ENCODE peak calls at places on chromosomes 11 and 22, in four cellular contexts. K, G, U and O are unnamed samples.

GRCh38 chr11:35040221-35040942 is 98.6 kb upstream of the CD44 start:
- DNase-seq in K (no peak), G (peak), U (no peak), O (peak)

GRCh38 chr11:134181707-134182106 is 42.1 kb downstream of the NCAPD3 start:
- DNase-seq in K (no peak), G (peak), U (no peak), O (peak)

GRCh38 chr11:45664376-45665205 is 831 bp downstream of the CHST1 start:
- DNase-seq in K (peak), G (no peak), U (no peak), O (no peak)

GRCh38 chr22:20774882-20775281 is 969 bp downstream of the SERPIND1 start:
- DNase-seq in K (no peak), G (no peak), U (no peak), O (no peak)

GRCh38 chr11:75700940-75701339 is 16.7 kb upstream of the MOGAT2 start:
- DNase-seq in K (no peak), G (no peak), U (no peak), O (no peak)

GRCh38 chr22:19840955-19841640 is 13.6 kb downstream of the GNB1L start:
- DNase-seq in K (no peak), G (no peak), U (no peak), O (no peak)

GRCh38 chr22:36330655-36331305 is 57.0 kb downstream of the MYH9 start:
- DNase-seq in K (peak), G (no peak), U (no peak), O (no peak)

GRCh38 chr11:3340025-3340424 is 38.9 kb downstream of the ZNF195 start:
- DNase-seq in K (no peak), G (peak), U (no peak), O (peak)

GRCh38 chr11:69640995-69641581 is at the start of gene CCND1:
- DNase-seq in K (peak), G (peak), U (peak), O (peak)

GRCh38 chr22:43921361-43921760 is 2.2 kb upstream of the PNPLA3 start:
- DNase-seq in K (no peak), G (peak), U (no peak), O (peak)

GRCh38 chr11:5922749-5923426 is 19.2 kb upstream of the OR56A3 start:
- DNase-seq in K (no peak), G (peak), U (no peak), O (no peak)

GRCh38 chr22:37498289-37498909 is 12.2 kb upstream of the MFNG start:
- DNase-seq in K (no peak), G (no peak), U (peak), O (no peak)

GRCh38 chr11:15327786-15328231 is 213.1 kb downstream of the INSC start:
- DNase-seq in K (no peak), G (peak), U (peak), O (peak)

GRCh38 chr11:128341280-128341679 is 246.1 kb downstream of the ETS1 start:
- DNase-seq in K (no peak), G (no peak), U (no peak), O (no peak)

GRCh38 chr22:24104307-24105017 is 76.8 kb upstream of the SUSD2 start:
- DNase-seq in K (peak), G (no peak), U (peak), O (no peak)

GRCh38 chr11:94132152-94132558 is 3.5 kb downstream of the PANX1 start:
- DNase-seq in K (peak), G (peak), U (no peak), O (peak)

GRCh38 chr11:69327741-69328191 is 33.8 kb downstream of the MYEOV start:
- DNase-seq in K (no peak), G (no peak), U (no peak), O (no peak)

GRCh38 chr22:39994046-39994565 is 648 bp upstream of the FAM83F start:
- DNase-seq in K (peak), G (no peak), U (no peak), O (no peak)

GRCh38 chr11:120645639-120646038 is 134.1 kb downstream of the GRIK4 start:
- DNase-seq in K (no peak), G (no peak), U (no peak), O (no peak)

GRCh38 chr11:96963375-96963774 is 573.6 kb downstream of the JRKL start:
- DNase-seq in K (no peak), G (no peak), U (no peak), O (no peak)

GRCh38 chr22:37154925-37155712 is 5.4 kb upstream of the IL2RB start:
- DNase-seq in K (no peak), G (peak), U (no peak), O (no peak)

GRCh38 chr11:1845571-1846452 is 7.0 kb downstream of the TNNI2 start:
- DNase-seq in K (no peak), G (no peak), U (no peak), O (no peak)

GRCh38 chr11:103433380-103433779 is 324.2 kb downstream of the DYNC2H1 start:
- DNase-seq in K (no peak), G (peak), U (no peak), O (peak)

GRCh38 chr22:22986640-22987039 is 83.7 kb upstream of the GNAZ start:
- DNase-seq in K (no peak), G (no peak), U (no peak), O (no peak)

GRCh38 chr22:27748355-27749168 is 53.0 kb downstream of the MN1 start:
- DNase-seq in K (peak), G (peak), U (no peak), O (peak)

GRCh38 chr22:49151256-49152131 is 676.2 kb downstream of the BRD1 start:
- DNase-seq in K (no peak), G (no peak), U (peak), O (no peak)

GRCh38 chr11:33682446-33682845 is 18.2 kb downstream of the C11orf91 start:
- DNase-seq in K (no peak), G (peak), U (no peak), O (no peak)

GRCh38 chr22:38080847-38081635 is 2.9 kb downstream of the SLC16A8 start:
- DNase-seq in K (peak), G (no peak), U (peak), O (no peak)

GRCh38 chr22:45970709-45971388 is 6.1 kb downstream of the WNT7B start:
- DNase-seq in K (no peak), G (no peak), U (no peak), O (no peak)

GRCh38 chr11:66614073-66614472 is 2.4 kb upstream of the RBM14 start:
- DNase-seq in K (no peak), G (no peak), U (no peak), O (no peak)

GRCh38 chr11:83583953-83584352 is 297.8 kb upstream of the CCDC90B start:
- DNase-seq in K (no peak), G (peak), U (no peak), O (peak)

GRCh38 chr11:63766501-63767270 is 1.9 kb downstream of the ZFTA start:
- DNase-seq in K (no peak), G (no peak), U (no peak), O (no peak)
- H3K4me3 ChIP-seq in K (no peak), G (no peak), U (no peak), O (peak)

GRCh38 chr22:29702931-29703594 is 16.7 kb upstream of the CABP7 start:
- DNase-seq in K (no peak), G (no peak), U (no peak), O (no peak)

GRCh38 chr22:29703595-29704195 is 16.1 kb upstream of the CABP7 start:
- DNase-seq in K (no peak), G (no peak), U (no peak), O (no peak)

GRCh38 chr22:29702025-29702930 is 17.5 kb upstream of the CABP7 start:
- DNase-seq in K (no peak), G (no peak), U (peak), O (no peak)

GRCh38 chr22:29700206-29700948 is 19.4 kb upstream of the CABP7 start:
- DNase-seq in K (no peak), G (no peak), U (peak), O (no peak)

DNA sequence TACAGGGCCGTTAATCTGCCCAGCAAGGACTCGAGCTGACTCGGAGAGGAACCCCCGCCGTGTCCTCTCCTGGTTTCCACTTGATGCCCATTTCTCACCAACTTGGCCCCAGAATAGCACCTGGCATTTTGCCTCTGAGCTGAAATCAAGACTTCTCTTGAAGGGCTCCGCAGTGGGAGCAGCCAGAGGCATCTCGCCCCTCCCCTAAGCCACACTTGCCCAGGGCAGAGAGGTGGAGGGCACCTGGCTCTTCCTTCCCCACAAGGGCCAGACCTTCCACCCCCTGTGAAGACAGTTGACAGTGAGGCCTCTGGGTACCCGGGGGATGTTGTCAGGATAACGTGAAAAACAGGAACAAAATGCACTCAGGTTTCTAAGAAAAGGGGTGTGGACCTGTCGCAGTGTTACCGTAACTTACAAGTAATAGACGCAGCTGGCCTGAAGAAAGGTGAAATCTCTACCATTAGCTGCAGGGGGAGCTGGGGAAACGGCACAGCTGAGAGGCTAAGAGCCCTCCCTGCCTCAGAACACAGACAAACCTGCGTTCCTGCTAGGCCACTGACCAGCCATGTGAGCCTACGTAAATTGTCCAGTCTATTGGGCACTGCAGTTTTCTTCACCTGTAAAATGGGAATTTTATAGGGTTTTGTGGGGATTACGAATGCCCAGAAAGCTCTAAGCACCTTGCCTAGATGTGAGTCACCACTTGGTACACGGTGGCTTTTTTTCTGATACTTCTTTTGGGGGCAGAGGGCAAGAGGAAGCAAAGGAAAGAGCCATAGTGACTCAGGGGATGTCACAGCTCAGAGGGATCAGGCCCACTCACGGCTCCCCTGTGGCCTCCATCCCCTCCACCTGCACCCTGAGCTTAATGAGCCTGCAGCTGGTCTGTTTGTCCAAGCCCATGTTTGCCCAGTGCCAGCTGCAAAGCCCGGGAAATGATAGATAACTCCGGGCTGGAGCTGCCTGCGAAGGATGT is 18.6 kb upstream of the CABP7 start:
- DNase-seq in K (no peak), G (no peak), U (no peak), O (no peak)
- H3K4me3 ChIP-seq in K (no peak), G (no peak), U (no peak), O (no peak)

DNA sequence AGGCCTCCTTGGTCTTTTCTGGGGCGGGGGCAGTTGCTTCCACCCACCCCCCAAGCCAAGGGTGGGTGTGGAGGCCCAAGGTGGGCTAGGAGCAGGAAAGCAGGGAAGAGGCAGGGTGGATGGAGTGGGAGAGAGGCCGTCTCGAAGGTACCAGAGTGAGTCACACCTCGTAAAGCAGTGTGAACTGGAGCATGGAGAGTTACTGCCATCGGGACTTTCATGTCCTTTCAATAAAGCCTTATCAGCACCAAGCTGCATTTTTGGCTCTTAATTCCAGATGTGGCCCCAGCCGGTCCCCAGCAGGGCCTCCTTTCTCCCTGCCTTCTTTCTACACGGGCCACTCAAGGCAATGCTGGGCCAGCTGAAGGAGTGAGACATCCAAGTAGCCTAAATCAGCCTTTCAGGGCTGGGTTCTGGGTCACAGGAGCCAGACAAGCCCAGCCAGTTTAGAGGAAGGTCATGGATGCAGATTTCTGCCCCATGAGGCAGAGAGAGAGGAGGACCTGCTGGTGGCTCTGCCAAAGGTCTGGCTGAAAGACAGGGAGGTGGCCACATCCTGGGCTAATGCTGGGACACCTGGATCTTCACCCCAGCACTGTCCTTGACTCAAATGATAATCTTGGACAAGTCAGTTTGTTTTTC is 59.0 kb upstream of the CD82 start:
- DNase-seq in K (no peak), G (no peak), U (no peak), O (no peak)
- H3K4me3 ChIP-seq in K (no peak), G (no peak), U (no peak), O (no peak)

GRCh38 chr11:43738600-43739409 is 58.3 kb downstream of the HSD17B12 start:
- DNase-seq in K (no peak), G (peak), U (no peak), O (peak)
- H3K4me3 ChIP-seq in K (no peak), G (no peak), U (no peak), O (no peak)

GRCh38 chr11:8807544-8808225 is 103.3 kb upstream of the AKIP1 start:
- DNase-seq in K (no peak), G (peak), U (no peak), O (peak)
- H3K4me3 ChIP-seq in K (no peak), G (peak), U (peak), O (peak)

DNA sequence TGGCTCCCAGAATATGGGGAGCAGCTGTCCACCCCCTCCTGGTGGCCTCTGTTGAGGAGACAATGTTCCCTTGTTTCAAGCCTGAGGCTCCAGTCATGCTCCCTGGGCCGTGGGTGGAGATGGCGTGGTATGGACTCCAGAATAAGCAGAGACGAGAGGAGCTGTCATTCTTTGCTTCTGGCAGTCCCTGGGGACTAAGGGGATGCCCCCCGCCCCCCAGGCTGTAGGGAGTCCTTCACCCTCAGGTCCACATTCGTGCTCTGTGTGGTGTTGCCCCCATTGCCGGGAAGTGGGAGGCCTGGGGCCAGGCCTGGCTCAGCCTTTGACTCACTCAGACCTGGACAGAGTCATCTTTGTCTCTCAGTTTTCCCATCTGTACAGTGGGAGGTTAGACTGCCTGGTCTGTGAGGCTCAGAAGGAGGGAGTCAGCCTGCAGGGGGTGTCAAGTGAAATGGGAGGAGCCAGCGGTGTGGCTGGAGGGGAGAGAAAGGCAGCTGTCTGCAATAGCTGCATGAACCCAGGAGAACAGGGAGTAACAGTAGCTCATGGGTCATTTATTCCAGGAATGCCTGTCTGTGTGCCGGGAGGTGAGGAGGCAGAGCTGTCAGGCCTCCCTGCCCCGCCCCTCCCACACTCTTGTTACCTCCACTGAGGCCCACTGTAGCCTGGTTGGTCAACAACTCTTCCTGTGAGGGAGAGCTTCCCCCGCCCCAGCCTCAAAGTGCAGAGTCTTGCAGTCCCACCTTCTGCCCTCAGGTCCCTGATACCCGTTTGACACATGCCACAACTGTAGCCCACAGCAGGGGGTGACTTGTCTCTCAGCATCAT is 6.3 kb downstream of the ARHGEF17 start:
- DNase-seq in K (peak), G (peak), U (no peak), O (no peak)
- H3K4me3 ChIP-seq in K (no peak), G (no peak), U (no peak), O (no peak)